ENCODE peak calls at places on chromosomes 3 and 15, in eight cellular contexts. C is heart left ventricle, R is Peyer's patch, E is neural progenitor cell, B is fibroblast of mammary gland, H is brain microvascular endothelial cell, U is colonic mucosa, I is AG04450. Q is an unnamed sample.
A peak's percentile ranks its signal among the peaks of the same experiment; 100 is the strongest.

GRCh38 chr3:187739561-187740445 is 5.5 kb downstream of the BCL6 start:
- DNase-seq in C (peak; percentile 92), R (peak; percentile 86), E (peak; percentile 89), B (peak; percentile 98), H (peak; percentile 86), U (peak; percentile 82), I (peak; percentile 85), Q (peak; percentile 91)

GRCh38 chr15:57436961-57437360 is 60.7 kb downstream of the CGNL1 start:
- DNase-seq in C (no peak), R (no peak), E (no peak), B (no peak), H (no peak), U (no peak), I (no peak), Q (no peak)

GRCh38 chr3:72100626-72101187 is 315.8 kb upstream of the PROK2 start:
- DNase-seq in C (peak; percentile 94), R (peak; percentile 70), E (peak; percentile 81), B (peak; percentile 89), H (peak; percentile 60), U (peak; percentile 75), I (peak; percentile 6), Q (peak; percentile 17)

GRCh38 chr3:12288466-12289129 is at the start of gene PPARG:
- DNase-seq in C (peak; percentile 78), R (peak; percentile 72), E (peak; percentile 68), B (peak; percentile 84), H (no peak), U (peak; percentile 85), I (no peak), Q (no peak)

GRCh38 chr3:48664313-48664644 is 1.6 kb upstream of the CELSR3 start:
- DNase-seq in C (no peak), R (no peak), E (no peak), B (no peak), H (no peak), U (no peak), I (no peak), Q (no peak)

GRCh38 chr3:170076715-170077238 is 39.0 kb downstream of the GPR160 start:
- DNase-seq in C (no peak), R (no peak), E (no peak), B (peak; percentile 80), H (no peak), U (no peak), I (peak; percentile 45), Q (peak; percentile 59)

GRCh38 chr15:33138000-33138399 is 56.5 kb downstream of the FMN1 start:
- DNase-seq in C (no peak), R (no peak), E (no peak), B (no peak), H (no peak), U (no peak), I (no peak), Q (no peak)

GRCh38 chr15:40108061-40108854 is 421 bp downstream of the BMF start:
- DNase-seq in C (peak; percentile 84), R (peak; percentile 61), E (peak; percentile 52), B (peak; percentile 58), H (no peak), U (peak; percentile 70), I (no peak), Q (peak; percentile 59)

GRCh38 chr15:83206971-83207621 is 527 bp downstream of the HDGFL3 start:
- DNase-seq in C (peak; percentile 75), R (peak; percentile 51), E (peak; percentile 72), B (no peak), H (peak; percentile 9), U (peak; percentile 27), I (no peak), Q (no peak)

GRCh38 chr3:30073622-30074021 is 532.8 kb upstream of the TGFBR2 start:
- DNase-seq in C (no peak), R (no peak), E (no peak), B (peak; percentile 32), H (no peak), U (peak; percentile 49), I (no peak), Q (no peak)

GRCh38 chr3:125431912-125432587 is 56.9 kb upstream of the ZNF148 start:
- DNase-seq in C (no peak), R (no peak), E (no peak), B (no peak), H (peak; percentile 2), U (no peak), I (no peak), Q (no peak)

GRCh38 chr3:63946753-63947152 is 34.6 kb upstream of the SCAANT1 start:
- DNase-seq in C (no peak), R (no peak), E (no peak), B (no peak), H (no peak), U (no peak), I (no peak), Q (no peak)

GRCh38 chr3:133939496-133939835 is 43.8 kb upstream of the RAB6B start:
- DNase-seq in C (no peak), R (no peak), E (no peak), B (no peak), H (no peak), U (no peak), I (no peak), Q (no peak)

GRCh38 chr3:29280675-29281264 is at the start of gene RBMS3:
- DNase-seq in C (peak; percentile 90), R (peak; percentile 59), E (peak; percentile 83), B (peak; percentile 96), H (peak; percentile 88), U (peak; percentile 72), I (peak; percentile 91), Q (peak; percentile 93)

GRCh38 chr3:176469694-176470205 is 727.5 kb downstream of the TBL1XR1 start:
- DNase-seq in C (no peak), R (no peak), E (peak; percentile 24), B (no peak), H (peak; percentile 0), U (no peak), I (no peak), Q (no peak)

GRCh38 chr15:26844901-26845300 is 22.0 kb upstream of the GABRA5 start:
- DNase-seq in C (no peak), R (no peak), E (no peak), B (no peak), H (no peak), U (no peak), I (no peak), Q (no peak)

GRCh38 chr15:81642451-81642990 is 268.5 kb upstream of the TMC3 start:
- DNase-seq in C (no peak), R (no peak), E (no peak), B (peak; percentile 3), H (peak; percentile 9), U (no peak), I (peak; percentile 93), Q (no peak)

GRCh38 chr3:183295211-183295610 is 42.2 kb downstream of the B3GNT5 start:
- DNase-seq in C (no peak), R (no peak), E (no peak), B (peak; percentile 98), H (peak; percentile 85), U (no peak), I (peak; percentile 55), Q (peak; percentile 40)

GRCh38 chr15:98428253-98428989 is 219.9 kb upstream of the IGF1R start:
- DNase-seq in C (peak; percentile 83), R (peak; percentile 83), E (peak; percentile 87), B (peak; percentile 73), H (peak; percentile 51), U (peak; percentile 73), I (no peak), Q (peak; percentile 73)

GRCh38 chr3:39405687-39406367 is 693 bp upstream of the RPSA start:
- DNase-seq in C (no peak), R (no peak), E (no peak), B (no peak), H (no peak), U (no peak), I (no peak), Q (no peak)

GRCh38 chr3:191216510-191216909 is 17.5 kb downstream of the OSTN start:
- DNase-seq in C (no peak), R (no peak), E (no peak), B (peak; percentile 12), H (no peak), U (no peak), I (no peak), Q (no peak)

GRCh38 chr3:190615607-190616006 is 101.7 kb downstream of the IL1RAP start:
- DNase-seq in C (no peak), R (no peak), E (no peak), B (no peak), H (no peak), U (no peak), I (no peak), Q (no peak)

GRCh38 chr3:87359807-87360206 is 83.4 kb upstream of the POU1F1 start:
- DNase-seq in C (no peak), R (no peak), E (no peak), B (no peak), H (no peak), U (no peak), I (no peak), Q (no peak)

GRCh38 chr15:54482251-54482650 is 504.0 kb downstream of the UNC13C start:
- DNase-seq in C (no peak), R (no peak), E (peak; percentile 16), B (no peak), H (no peak), U (no peak), I (no peak), Q (no peak)

GRCh38 chr3:122858373-122858772 is 63.5 kb downstream of the SLC49A4 start:
- DNase-seq in C (no peak), R (no peak), E (no peak), B (peak; percentile 52), H (peak; percentile 12), U (no peak), I (no peak), Q (peak; percentile 30)
- TF ChIP-seq CTCF in C (peak; percentile 28), R (peak; percentile 22), E (peak; percentile 48), B (peak; percentile 46), H (peak; percentile 13), U (no peak), I (peak; percentile 38), Q (peak; percentile 70)

GRCh38 chr3:168061332-168061996 is 34.3 kb downstream of the GOLIM4 start:
- DNase-seq in C (no peak), R (no peak), E (no peak), B (no peak), H (no peak), U (no peak), I (no peak), Q (no peak)
- TF ChIP-seq CTCF in C (no peak), R (no peak), E (no peak), B (peak; percentile 1), H (peak; percentile 18), U (no peak), I (no peak), Q (peak; percentile 58)

GRCh38 chr15:65303687-65304392 is 637 bp upstream of the RNU5B-1 start:
- DNase-seq in C (peak; percentile 71), R (peak; percentile 67), E (peak; percentile 81), B (peak; percentile 57), H (peak; percentile 35), U (peak; percentile 66), I (peak; percentile 18), Q (peak; percentile 58)
- TF ChIP-seq CTCF in C (no peak), R (no peak), E (peak; percentile 89), B (no peak), H (no peak), U (no peak), I (no peak), Q (peak; percentile 92)

DNA sequence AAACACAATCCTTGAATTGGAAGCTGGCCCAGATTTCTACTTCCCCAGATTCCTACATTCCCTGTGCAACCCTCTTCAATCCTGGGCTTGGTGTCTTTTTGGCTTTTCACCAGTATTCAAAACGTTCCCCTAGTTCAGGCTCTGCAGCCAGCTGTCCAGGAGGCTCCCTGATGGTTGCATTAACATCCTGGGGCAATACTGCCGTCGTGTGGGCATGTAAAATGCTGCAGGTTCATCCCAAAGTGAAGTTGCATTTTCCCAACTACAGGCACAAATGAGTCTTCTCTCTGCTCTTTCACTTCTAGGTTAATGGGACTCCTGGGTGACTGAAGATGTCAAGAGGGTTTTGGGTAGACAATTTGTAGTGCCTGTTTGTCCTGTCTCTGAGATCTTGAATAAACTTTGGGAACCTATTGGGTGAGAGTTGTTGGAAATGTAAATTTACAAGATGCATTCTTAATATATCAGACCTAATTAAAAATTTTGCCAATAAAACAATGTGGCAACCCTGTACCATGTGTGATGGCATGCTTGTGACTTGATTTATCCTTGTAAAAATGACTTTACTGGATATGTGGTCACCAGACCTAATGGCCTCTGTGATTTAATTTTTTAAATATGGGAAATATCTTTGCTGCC is 28.6 kb downstream of the SOX14 start:
- DNase-seq in C (no peak), R (no peak), E (peak; percentile 73), B (peak; percentile 37), H (peak; percentile 34), U (no peak), I (no peak), Q (peak; percentile 47)
- TF ChIP-seq CTCF in C (no peak), R (peak; percentile 54), E (peak; percentile 69), B (peak; percentile 69), H (peak; percentile 45), U (peak; percentile 29), I (peak; percentile 54), Q (peak; percentile 78)

Q was measured in HFFc6.